ENCODE peak calls at places on chromosomes 3 and 15, in five cellular contexts. One of them, this sample, is unnamed.

GRCh38 chr15:71336671-71337070 is 221.4 kb downstream of the THSD4 start:
- DNase-seq in body of pancreas: no peak
- DNase-seq in endothelial cell of umbilical vein: no peak
- DNase-seq in fibroblast of mammary gland: no peak
- DNase-seq in astrocyte of the cerebellum: no peak
- DNase-seq in this sample: no peak

GRCh38 chr3:38214560-38214959 is 49.2 kb downstream of the OXSR1 start:
- DNase-seq in body of pancreas: no peak
- DNase-seq in endothelial cell of umbilical vein: no peak
- DNase-seq in fibroblast of mammary gland: no peak
- DNase-seq in astrocyte of the cerebellum: no peak
- DNase-seq in this sample: peak

GRCh38 chr3:122810706-122811105 is 15.8 kb downstream of the SLC49A4 start:
- DNase-seq in body of pancreas: no peak
- DNase-seq in endothelial cell of umbilical vein: no peak
- DNase-seq in fibroblast of mammary gland: no peak
- DNase-seq in astrocyte of the cerebellum: no peak
- DNase-seq in this sample: no peak

GRCh38 chr3:159499031-159499793 is 489.4 kb upstream of the IL12A start:
- DNase-seq in body of pancreas: no peak
- DNase-seq in endothelial cell of umbilical vein: no peak
- DNase-seq in fibroblast of mammary gland: peak
- DNase-seq in astrocyte of the cerebellum: no peak
- DNase-seq in this sample: peak

GRCh38 chr3:159882784-159883779 is 105.6 kb upstream of the IL12A start:
- DNase-seq in body of pancreas: no peak
- DNase-seq in endothelial cell of umbilical vein: peak
- DNase-seq in fibroblast of mammary gland: peak
- DNase-seq in astrocyte of the cerebellum: no peak
- DNase-seq in this sample: peak

GRCh38 chr15:52180196-52180835 is 10.9 kb downstream of the GNB5 start:
- DNase-seq in body of pancreas: no peak
- DNase-seq in endothelial cell of umbilical vein: no peak
- DNase-seq in fibroblast of mammary gland: no peak
- DNase-seq in astrocyte of the cerebellum: no peak
- DNase-seq in this sample: no peak

GRCh38 chr3:144687862-144688261 is 716.2 kb downstream of the DIPK2A start:
- DNase-seq in body of pancreas: no peak
- DNase-seq in endothelial cell of umbilical vein: no peak
- DNase-seq in fibroblast of mammary gland: peak
- DNase-seq in astrocyte of the cerebellum: no peak
- DNase-seq in this sample: peak

GRCh38 chr3:194782767-194783404 is 97.2 kb downstream of the FAM43A start:
- DNase-seq in body of pancreas: no peak
- DNase-seq in endothelial cell of umbilical vein: no peak
- DNase-seq in fibroblast of mammary gland: peak
- DNase-seq in astrocyte of the cerebellum: no peak
- DNase-seq in this sample: no peak

GRCh38 chr3:97970929-97971460 is 1.2 kb downstream of the RIOX2 start:
- DNase-seq in body of pancreas: no peak
- DNase-seq in endothelial cell of umbilical vein: no peak
- DNase-seq in fibroblast of mammary gland: no peak
- DNase-seq in astrocyte of the cerebellum: no peak
- DNase-seq in this sample: no peak

GRCh38 chr3:120526011-120526870 is 69.9 kb upstream of the NDUFB4 start:
- DNase-seq in body of pancreas: no peak
- DNase-seq in endothelial cell of umbilical vein: no peak
- DNase-seq in fibroblast of mammary gland: no peak
- DNase-seq in astrocyte of the cerebellum: no peak
- DNase-seq in this sample: no peak

GRCh38 chr15:89377842-89378698 is 43.4 kb upstream of the POLG start:
- DNase-seq in body of pancreas: no peak
- DNase-seq in endothelial cell of umbilical vein: no peak
- DNase-seq in fibroblast of mammary gland: no peak
- DNase-seq in astrocyte of the cerebellum: no peak
- DNase-seq in this sample: no peak

DNA sequence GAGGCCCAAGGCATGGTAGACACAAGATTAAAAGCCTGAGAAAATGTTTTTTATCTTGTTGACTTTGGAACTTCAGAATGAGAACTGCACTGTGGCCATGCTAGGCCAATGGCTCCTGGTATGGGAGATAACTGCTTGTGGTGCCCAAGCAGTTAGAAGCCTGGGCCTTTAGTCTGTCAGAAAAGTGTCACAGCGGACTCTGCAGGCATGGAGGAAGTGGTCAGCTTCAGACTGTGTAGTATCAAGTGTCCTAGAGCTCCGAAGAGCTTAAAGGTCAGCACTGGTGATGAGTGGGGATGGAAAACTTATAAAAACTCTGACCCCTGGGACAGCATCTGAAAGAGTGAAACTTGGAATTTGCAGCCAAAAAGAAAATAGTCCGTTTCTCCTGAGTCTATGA is 11.8 kb downstream of the FYCO1 start:
- DNase-seq in body of pancreas: no peak
- DNase-seq in endothelial cell of umbilical vein: no peak
- DNase-seq in fibroblast of mammary gland: no peak
- DNase-seq in astrocyte of the cerebellum: no peak
- DNase-seq in this sample: no peak
- H3K4me3 ChIP-seq in body of pancreas: no peak
- H3K4me3 ChIP-seq in endothelial cell of umbilical vein: no peak
- H3K4me3 ChIP-seq in fibroblast of mammary gland: no peak
- H3K4me3 ChIP-seq in astrocyte of the cerebellum: no peak
- H3K4me3 ChIP-seq in this sample: no peak

DNA sequence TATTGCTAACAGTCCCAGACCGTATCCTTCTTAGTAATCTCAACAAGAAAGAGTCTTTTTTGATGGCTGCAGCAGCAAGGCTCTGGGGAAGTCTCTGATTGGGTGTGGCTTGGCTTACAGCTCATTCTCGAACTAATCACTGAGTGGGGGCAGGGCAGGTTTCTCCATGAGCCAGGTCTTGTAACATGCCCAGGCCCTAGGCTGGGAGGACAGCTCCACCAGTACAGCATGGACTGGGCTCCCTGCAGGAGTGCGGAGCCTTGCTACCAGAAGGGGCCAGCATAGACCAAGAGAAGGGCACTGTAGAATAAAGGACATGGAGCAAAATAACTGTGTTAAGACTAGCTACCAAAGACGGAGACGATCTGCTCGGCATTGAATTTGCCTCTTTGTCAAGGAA is 7.2 kb downstream of the CD276 start:
- DNase-seq in body of pancreas: peak
- DNase-seq in endothelial cell of umbilical vein: peak
- DNase-seq in fibroblast of mammary gland: peak
- DNase-seq in astrocyte of the cerebellum: no peak
- DNase-seq in this sample: peak
- TF ChIP-seq CTCF in body of pancreas: no peak
- TF ChIP-seq CTCF in endothelial cell of umbilical vein: no peak
- TF ChIP-seq CTCF in fibroblast of mammary gland: peak
- TF ChIP-seq CTCF in astrocyte of the cerebellum: peak
- TF ChIP-seq CTCF in this sample: peak

DNA sequence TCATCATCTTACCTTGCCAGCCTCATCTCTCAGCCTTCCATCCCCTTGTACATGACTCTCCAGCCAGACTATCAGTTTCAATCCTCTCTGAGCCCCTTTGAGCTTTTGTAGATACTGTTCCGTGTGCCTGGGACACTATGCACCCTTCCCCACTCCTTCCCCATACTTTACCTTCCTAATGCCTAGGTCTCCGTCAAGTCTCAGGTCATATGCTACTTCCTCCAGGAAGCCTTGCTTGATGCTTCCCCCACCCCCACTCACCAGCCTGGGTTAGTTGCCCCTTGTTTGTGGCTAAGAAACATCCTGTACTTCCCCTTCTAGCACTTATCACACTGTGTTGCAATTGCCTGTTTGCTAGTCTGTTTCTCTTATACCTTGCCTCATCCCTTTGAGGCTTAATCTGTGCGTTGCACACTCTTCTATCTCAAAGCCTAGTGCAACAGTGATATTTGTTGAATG is 6.7 kb upstream of the USP3 start:
- DNase-seq in body of pancreas: peak
- DNase-seq in endothelial cell of umbilical vein: no peak
- DNase-seq in fibroblast of mammary gland: no peak
- DNase-seq in astrocyte of the cerebellum: no peak
- DNase-seq in this sample: no peak
- H3K4me3 ChIP-seq in body of pancreas: no peak
- H3K4me3 ChIP-seq in endothelial cell of umbilical vein: no peak
- H3K4me3 ChIP-seq in fibroblast of mammary gland: no peak
- H3K4me3 ChIP-seq in astrocyte of the cerebellum: no peak
- H3K4me3 ChIP-seq in this sample: no peak

DNA sequence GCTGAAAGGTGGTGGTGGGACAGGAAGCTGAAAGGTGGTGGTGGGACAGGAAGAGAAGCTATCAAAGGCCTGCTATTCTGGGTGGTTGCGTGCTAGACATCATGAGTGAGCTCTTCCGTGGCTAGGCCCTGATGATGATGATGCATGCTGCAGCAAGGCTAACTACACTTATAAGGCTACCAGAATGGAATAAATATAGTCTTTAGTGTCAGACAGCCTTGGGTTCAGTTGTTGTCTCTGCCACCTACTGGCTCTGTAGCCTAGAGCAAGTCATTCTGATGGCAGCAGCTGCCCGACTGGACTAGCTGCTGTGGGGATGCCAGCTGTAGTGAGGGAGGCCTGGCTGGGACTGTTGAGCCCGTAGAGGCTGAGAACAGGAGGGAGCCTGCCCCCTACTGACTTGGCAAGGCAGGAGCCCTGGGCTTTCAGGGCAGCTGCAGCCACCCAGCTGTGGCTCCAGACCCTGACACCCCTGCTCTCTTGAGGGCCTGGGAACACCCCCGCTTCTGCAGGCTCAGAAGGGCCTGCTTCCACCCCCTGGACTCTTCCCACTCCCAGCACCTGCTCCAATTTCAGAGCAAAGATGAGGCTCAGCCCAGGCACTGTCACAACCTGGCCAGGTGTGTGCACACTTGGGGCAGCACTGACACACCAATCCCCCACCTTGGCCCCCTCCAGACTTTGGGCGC is 21.4 kb upstream of the ZBED2 start:
- DNase-seq in body of pancreas: no peak
- DNase-seq in endothelial cell of umbilical vein: no peak
- DNase-seq in fibroblast of mammary gland: no peak
- DNase-seq in astrocyte of the cerebellum: no peak
- DNase-seq in this sample: no peak
- TF ChIP-seq CTCF in body of pancreas: no peak
- TF ChIP-seq CTCF in endothelial cell of umbilical vein: no peak
- TF ChIP-seq CTCF in fibroblast of mammary gland: no peak
- TF ChIP-seq CTCF in astrocyte of the cerebellum: no peak
- TF ChIP-seq CTCF in this sample: no peak

DNA sequence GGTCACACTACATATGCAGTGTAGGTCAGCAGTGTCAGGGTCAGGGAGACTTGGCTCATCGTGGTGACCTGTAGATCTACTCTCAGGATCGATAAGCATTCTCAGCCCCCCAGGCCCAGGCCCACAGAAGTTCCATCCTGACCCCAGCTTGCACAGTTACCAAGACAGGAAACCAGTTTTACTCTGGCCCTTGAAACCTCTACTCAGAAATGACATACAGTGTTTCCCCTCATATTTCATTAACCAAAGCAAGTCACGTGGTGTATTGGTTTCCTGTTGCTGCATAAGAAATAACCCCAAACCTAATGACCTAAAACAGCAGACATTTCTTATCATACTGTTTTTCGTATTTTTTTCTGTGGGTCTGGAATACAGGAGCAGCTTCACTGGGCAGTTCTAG is 242.2 kb downstream of the SLCO3A1 start:
- DNase-seq in body of pancreas: no peak
- DNase-seq in endothelial cell of umbilical vein: no peak
- DNase-seq in fibroblast of mammary gland: no peak
- DNase-seq in astrocyte of the cerebellum: no peak
- DNase-seq in this sample: no peak
- H3K4me3 ChIP-seq in body of pancreas: no peak
- H3K4me3 ChIP-seq in endothelial cell of umbilical vein: no peak
- H3K4me3 ChIP-seq in fibroblast of mammary gland: no peak
- H3K4me3 ChIP-seq in astrocyte of the cerebellum: no peak
- H3K4me3 ChIP-seq in this sample: no peak

GRCh38 chr3:135419155-135419554 is 546.4 kb upstream of the PPP2R3A start:
- DNase-seq in body of pancreas: no peak
- DNase-seq in endothelial cell of umbilical vein: no peak
- DNase-seq in fibroblast of mammary gland: no peak
- DNase-seq in astrocyte of the cerebellum: no peak
- DNase-seq in this sample: no peak

GRCh38 chr3:135412475-135412874 is 553.1 kb upstream of the PPP2R3A start:
- DNase-seq in body of pancreas: no peak
- DNase-seq in endothelial cell of umbilical vein: no peak
- DNase-seq in fibroblast of mammary gland: no peak
- DNase-seq in astrocyte of the cerebellum: no peak
- DNase-seq in this sample: no peak

GRCh38 chr3:135416182-135416581 is 549.3 kb upstream of the PPP2R3A start:
- DNase-seq in body of pancreas: no peak
- DNase-seq in endothelial cell of umbilical vein: no peak
- DNase-seq in fibroblast of mammary gland: no peak
- DNase-seq in astrocyte of the cerebellum: no peak
- DNase-seq in this sample: no peak
- TF ChIP-seq CTCF in body of pancreas: no peak
- TF ChIP-seq CTCF in endothelial cell of umbilical vein: no peak
- TF ChIP-seq CTCF in fibroblast of mammary gland: no peak
- TF ChIP-seq CTCF in astrocyte of the cerebellum: no peak
- TF ChIP-seq CTCF in this sample: no peak

DNA sequence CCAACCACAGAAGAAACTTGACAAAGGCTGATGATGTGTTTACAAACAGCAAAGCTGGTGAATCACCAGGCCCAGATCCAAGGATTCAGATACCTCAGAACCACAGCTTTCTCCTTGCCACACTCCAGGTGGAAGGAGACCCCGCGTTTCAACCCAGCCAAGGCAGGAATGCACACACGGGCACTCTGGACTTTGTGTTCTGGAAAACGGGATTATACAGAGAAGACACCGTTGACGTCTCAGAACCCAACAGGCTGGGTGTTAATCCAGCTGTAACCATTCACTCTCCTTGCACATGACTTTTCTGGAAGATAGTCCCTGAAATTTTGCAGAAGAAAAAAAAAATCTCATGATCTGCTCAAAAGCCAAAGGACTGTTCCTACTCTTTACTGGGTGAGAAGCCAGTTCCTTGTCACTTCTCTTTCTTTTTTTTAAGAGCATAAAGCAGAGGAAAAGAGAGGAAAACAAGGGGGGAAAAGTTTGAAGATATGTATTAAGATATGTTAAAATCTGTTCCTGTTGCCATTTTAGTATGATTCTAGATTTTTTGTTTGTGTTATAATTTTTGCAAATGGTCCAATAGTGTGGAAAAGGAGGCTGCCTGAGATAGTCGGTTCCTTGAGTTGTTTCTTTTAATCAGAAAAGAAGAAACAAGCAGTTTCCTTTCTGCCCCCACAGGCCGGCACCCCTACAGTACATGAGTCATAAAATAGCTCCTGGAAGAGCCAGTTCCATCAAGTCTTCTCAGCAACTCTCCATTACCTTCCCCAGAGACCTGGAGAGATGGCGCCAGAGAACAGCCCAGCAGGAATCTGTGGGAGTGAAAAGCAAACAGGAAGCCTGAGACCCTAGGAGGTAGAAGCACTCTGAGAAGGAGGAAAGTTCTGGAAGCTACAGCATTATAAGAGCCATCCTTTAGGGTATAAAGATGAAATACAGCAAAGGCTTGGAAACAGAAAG is 73.1 kb downstream of the RORA start:
- DNase-seq in body of pancreas: peak
- DNase-seq in endothelial cell of umbilical vein: no peak
- DNase-seq in fibroblast of mammary gland: peak
- DNase-seq in astrocyte of the cerebellum: peak
- DNase-seq in this sample: peak
- H3K4me3 ChIP-seq in body of pancreas: no peak
- H3K4me3 ChIP-seq in endothelial cell of umbilical vein: no peak
- H3K4me3 ChIP-seq in fibroblast of mammary gland: no peak
- H3K4me3 ChIP-seq in astrocyte of the cerebellum: no peak
- H3K4me3 ChIP-seq in this sample: no peak

GRCh38 chr3:177899275-177900067 is 636.8 kb upstream of the KCNMB2 start:
- DNase-seq in body of pancreas: no peak
- DNase-seq in endothelial cell of umbilical vein: no peak
- DNase-seq in fibroblast of mammary gland: no peak
- DNase-seq in astrocyte of the cerebellum: no peak
- DNase-seq in this sample: no peak
- TF ChIP-seq CTCF in body of pancreas: no peak
- TF ChIP-seq CTCF in endothelial cell of umbilical vein: no peak
- TF ChIP-seq CTCF in fibroblast of mammary gland: no peak
- TF ChIP-seq CTCF in astrocyte of the cerebellum: no peak
- TF ChIP-seq CTCF in this sample: no peak